ENCODE peak calls at places on chromosomes 4 and X, in six cellular contexts. One of them, this sample, is unnamed.

GRCh38 chr4:101075536-101075935 is 271.8 kb downstream of the PPP3CA start:
- DNase-seq in activated T-helper 1 cell treated with Interleukin-2 at 50 U/mL for 16 hours: no peak
- DNase-seq in fibroblast of mammary gland: no peak
- DNase-seq in endothelial cell: no peak
- DNase-seq in SW480: no peak
- DNase-seq in hypothalamus: no peak
- DNase-seq in this sample: no peak

GRCh38 chr4:170087163-170087700 is 2.5 kb downstream of the AADAT start:
- DNase-seq in SW480: no peak
- DNase-seq in activated T-helper 1 cell treated with Interleukin-2 at 50 U/mL for 16 hours: no peak
- DNase-seq in hypothalamus: no peak
- DNase-seq in fibroblast of mammary gland: peak
- DNase-seq in endothelial cell: no peak
- DNase-seq in this sample: peak

GRCh38 chr4:41734366-41734765 is 14.2 kb downstream of the PHOX2B start:
- DNase-seq in SW480: no peak
- DNase-seq in hypothalamus: no peak
- DNase-seq in endothelial cell: no peak
- DNase-seq in fibroblast of mammary gland: no peak
- DNase-seq in activated T-helper 1 cell treated with Interleukin-2 at 50 U/mL for 16 hours: no peak
- DNase-seq in this sample: no peak

GRCh38 chr4:167428172-167428571 is 193.9 kb upstream of the SPOCK3 start:
- DNase-seq in hypothalamus: no peak
- DNase-seq in endothelial cell: no peak
- DNase-seq in fibroblast of mammary gland: no peak
- DNase-seq in activated T-helper 1 cell treated with Interleukin-2 at 50 U/mL for 16 hours: no peak
- DNase-seq in SW480: no peak
- DNase-seq in this sample: peak

GRCh38 chr4:48962636-48963035 is 23.4 kb upstream of the CWH43 start:
- DNase-seq in fibroblast of mammary gland: no peak
- DNase-seq in SW480: no peak
- DNase-seq in activated T-helper 1 cell treated with Interleukin-2 at 50 U/mL for 16 hours: no peak
- DNase-seq in hypothalamus: no peak
- DNase-seq in endothelial cell: no peak
- DNase-seq in this sample: no peak

GRCh38 chrX:2962346-2962745 is 33.2 kb upstream of the ARSD start:
- DNase-seq in fibroblast of mammary gland: no peak
- DNase-seq in endothelial cell: no peak
- DNase-seq in SW480: no peak
- DNase-seq in hypothalamus: no peak
- DNase-seq in activated T-helper 1 cell treated with Interleukin-2 at 50 U/mL for 16 hours: no peak
- DNase-seq in this sample: no peak

GRCh38 chr4:78529569-78530209 is 21.9 kb upstream of the ANXA3 start:
- DNase-seq in activated T-helper 1 cell treated with Interleukin-2 at 50 U/mL for 16 hours: no peak
- DNase-seq in SW480: peak
- DNase-seq in hypothalamus: no peak
- DNase-seq in fibroblast of mammary gland: peak
- DNase-seq in endothelial cell: no peak
- DNase-seq in this sample: no peak

GRCh38 chr4:147924604-147925412 is 192.9 kb downstream of the ARHGAP10 start:
- DNase-seq in hypothalamus: no peak
- DNase-seq in SW480: peak
- DNase-seq in activated T-helper 1 cell treated with Interleukin-2 at 50 U/mL for 16 hours: no peak
- DNase-seq in endothelial cell: peak
- DNase-seq in fibroblast of mammary gland: peak
- DNase-seq in this sample: peak

GRCh38 chr4:72997409-72997808 is 72.1 kb downstream of the COX18 start:
- DNase-seq in SW480: no peak
- DNase-seq in fibroblast of mammary gland: peak
- DNase-seq in activated T-helper 1 cell treated with Interleukin-2 at 50 U/mL for 16 hours: no peak
- DNase-seq in hypothalamus: no peak
- DNase-seq in endothelial cell: no peak
- DNase-seq in this sample: no peak

GRCh38 chr4:47705326-47705981 is 132.4 kb downstream of the CORIN start:
- DNase-seq in hypothalamus: no peak
- DNase-seq in SW480: peak
- DNase-seq in endothelial cell: no peak
- DNase-seq in fibroblast of mammary gland: peak
- DNase-seq in activated T-helper 1 cell treated with Interleukin-2 at 50 U/mL for 16 hours: no peak
- DNase-seq in this sample: peak

GRCh38 chrX:112043997-112044396 is 38.6 kb downstream of the TRPC5 start:
- DNase-seq in SW480: peak
- DNase-seq in hypothalamus: no peak
- DNase-seq in fibroblast of mammary gland: peak
- DNase-seq in activated T-helper 1 cell treated with Interleukin-2 at 50 U/mL for 16 hours: no peak
- DNase-seq in endothelial cell: peak
- DNase-seq in this sample: peak

GRCh38 chr4:97720869-97721432 is 422.3 kb downstream of the STPG2 start:
- DNase-seq in hypothalamus: no peak
- DNase-seq in activated T-helper 1 cell treated with Interleukin-2 at 50 U/mL for 16 hours: no peak
- DNase-seq in fibroblast of mammary gland: peak
- DNase-seq in SW480: peak
- DNase-seq in endothelial cell: no peak
- DNase-seq in this sample: no peak

GRCh38 chr4:56389558-56389957 is 2.3 kb upstream of the AASDH start:
- DNase-seq in hypothalamus: no peak
- DNase-seq in fibroblast of mammary gland: no peak
- DNase-seq in SW480: no peak
- DNase-seq in activated T-helper 1 cell treated with Interleukin-2 at 50 U/mL for 16 hours: no peak
- DNase-seq in endothelial cell: no peak
- DNase-seq in this sample: no peak

GRCh38 chr4:156764145-156764544 is 207.5 kb downstream of the PDGFC start:
- DNase-seq in endothelial cell: no peak
- DNase-seq in activated T-helper 1 cell treated with Interleukin-2 at 50 U/mL for 16 hours: no peak
- DNase-seq in hypothalamus: no peak
- DNase-seq in fibroblast of mammary gland: peak
- DNase-seq in SW480: no peak
- DNase-seq in this sample: peak

GRCh38 chrX:107483976-107484726 is 34.7 kb downstream of the FRMPD3 start:
- DNase-seq in hypothalamus: no peak
- DNase-seq in fibroblast of mammary gland: peak
- DNase-seq in SW480: no peak
- DNase-seq in endothelial cell: no peak
- DNase-seq in activated T-helper 1 cell treated with Interleukin-2 at 50 U/mL for 16 hours: no peak
- DNase-seq in this sample: peak

GRCh38 chrX:107738272-107738671 is 37.3 kb downstream of the TSC22D3 start:
- DNase-seq in activated T-helper 1 cell treated with Interleukin-2 at 50 U/mL for 16 hours: no peak
- DNase-seq in SW480: no peak
- DNase-seq in hypothalamus: peak
- DNase-seq in endothelial cell: no peak
- DNase-seq in fibroblast of mammary gland: no peak
- DNase-seq in this sample: no peak

GRCh38 chr4:149972407-149972806 is 105.8 kb upstream of the DCLK2 start:
- DNase-seq in hypothalamus: no peak
- DNase-seq in SW480: no peak
- DNase-seq in fibroblast of mammary gland: peak
- DNase-seq in activated T-helper 1 cell treated with Interleukin-2 at 50 U/mL for 16 hours: no peak
- DNase-seq in endothelial cell: no peak
- DNase-seq in this sample: peak

GRCh38 chr4:167555338-167556022 is 321.2 kb upstream of the SPOCK3 start:
- DNase-seq in activated T-helper 1 cell treated with Interleukin-2 at 50 U/mL for 16 hours: no peak
- DNase-seq in SW480: no peak
- DNase-seq in fibroblast of mammary gland: no peak
- DNase-seq in hypothalamus: no peak
- DNase-seq in endothelial cell: no peak
- DNase-seq in this sample: no peak

GRCh38 chr4:61468091-61468720 is 268.1 kb downstream of the ADGRL3 start:
- DNase-seq in activated T-helper 1 cell treated with Interleukin-2 at 50 U/mL for 16 hours: no peak
- DNase-seq in SW480: peak
- DNase-seq in endothelial cell: no peak
- DNase-seq in fibroblast of mammary gland: peak
- DNase-seq in hypothalamus: no peak
- DNase-seq in this sample: no peak

This sample was measured in A673.